ENCODE peak calls at places on chromosomes 16 and 17, in eight cellular contexts. K is NB4, N is esophagus squamous epithelium, I is HepG2, F is K562, H is body of pancreas, S is stomach, G is testis. M is an unnamed sample.

GRCh38 chr16:19697756-19698318 is 20.2 kb downstream of the KNOP1 start:
- DNase-seq in K (no peak), N (no peak), I (no peak), F (no peak), H (peak; percentile 82), S (peak; percentile 77), G (no peak), M (no peak)

GRCh38 chr16:85437161-85438052 is 175.7 kb upstream of the GSE1 start:
- DNase-seq in K (peak; percentile 63), N (no peak), I (no peak), F (peak; percentile 74), H (peak; percentile 91), S (peak; percentile 84), G (peak; percentile 76), M (no peak)

GRCh38 chr16:56844056-56844455 is 21.0 kb upstream of the SLC12A3 start:
- DNase-seq in K (no peak), N (no peak), I (no peak), F (no peak), H (no peak), S (no peak), G (no peak), M (no peak)

GRCh38 chr17:6843241-6843890 is 11.8 kb upstream of the TEKT1 start:
- DNase-seq in K (peak; percentile 63), N (no peak), I (peak; percentile 54), F (peak; percentile 12), H (no peak), S (no peak), G (no peak), M (no peak)

GRCh38 chr17:44829558-44830358 is at the start of gene GJC1:
- DNase-seq in K (peak; percentile 59), N (no peak), I (no peak), F (peak; percentile 19), H (no peak), S (no peak), G (peak; percentile 16), M (peak; percentile 74)

GRCh38 chr16:13483121-13483520 is 436.8 kb upstream of the ERCC4 start:
- DNase-seq in K (no peak), N (no peak), I (no peak), F (no peak), H (no peak), S (no peak), G (no peak), M (no peak)

GRCh38 chr17:76887809-76888208 is 19.6 kb downstream of the MGAT5B start:
- DNase-seq in K (no peak), N (no peak), I (no peak), F (peak; percentile 59), H (no peak), S (no peak), G (no peak), M (no peak)

GRCh38 chr17:64315032-64315490 is 52.0 kb upstream of the TEX2 start:
- DNase-seq in K (no peak), N (no peak), I (no peak), F (no peak), H (peak; percentile 72), S (peak; percentile 79), G (peak; percentile 86), M (no peak)

GRCh38 chr16:19583665-19584300 is 28.3 kb downstream of the VPS35L start:
- DNase-seq in K (peak; percentile 58), N (no peak), I (peak; percentile 77), F (peak; percentile 51), H (peak; percentile 49), S (peak; percentile 30), G (peak; percentile 48), M (no peak)

GRCh38 chr17:77127735-77128361 is 12.9 kb upstream of the SEC14L1 start:
- DNase-seq in K (no peak), N (no peak), I (no peak), F (no peak), H (peak; percentile 72), S (peak; percentile 89), G (peak; percentile 62), M (no peak)

GRCh38 chr17:512926-513325 is 160.3 kb upstream of the RPH3AL start:
- DNase-seq in K (no peak), N (no peak), I (no peak), F (no peak), H (peak; percentile 37), S (no peak), G (peak; percentile 29), M (no peak)

GRCh38 chr17:63365366-63366237 is 80.5 kb downstream of the CYB561 start:
- DNase-seq in K (no peak), N (no peak), I (no peak), F (no peak), H (no peak), S (no peak), G (no peak), M (no peak)

GRCh38 chr17:77098884-77099545 is 41.8 kb upstream of the SEC14L1 start:
- DNase-seq in K (peak; percentile 82), N (no peak), I (peak; percentile 57), F (no peak), H (peak; percentile 86), S (peak; percentile 57), G (peak; percentile 69), M (no peak)

GRCh38 chr17:29573558-29573870 is 5.0 kb downstream of the TP53I13 start:
- DNase-seq in K (no peak), N (no peak), I (no peak), F (no peak), H (no peak), S (no peak), G (no peak), M (no peak)

GRCh38 chr17:3946711-3947235 is 17.5 kb downstream of the ATP2A3 start:
- DNase-seq in K (no peak), N (no peak), I (no peak), F (no peak), H (no peak), S (no peak), G (no peak), M (no peak)

GRCh38 chr16:28139530-28139929 is 72.2 kb downstream of the XPO6 start:
- DNase-seq in K (no peak), N (no peak), I (no peak), F (no peak), H (no peak), S (no peak), G (no peak), M (no peak)

GRCh38 chr16:28136751-28137434 is 73.4 kb upstream of the GSG1L start:
- DNase-seq in K (no peak), N (no peak), I (no peak), F (no peak), H (no peak), S (no peak), G (peak; percentile 38), M (no peak)

GRCh38 chr16:28146536-28146935 is 65.2 kb downstream of the XPO6 start:
- DNase-seq in K (no peak), N (no peak), I (no peak), F (no peak), H (no peak), S (no peak), G (no peak), M (no peak)

GRCh38 chr16:28140788-28141618 is 70.8 kb downstream of the XPO6 start:
- DNase-seq in K (peak; percentile 71), N (no peak), I (peak; percentile 10), F (no peak), H (peak; percentile 57), S (peak; percentile 31), G (no peak), M (no peak)
- TF ChIP-seq POLR2A in K (no peak), N (no peak), I (no peak), F (no peak), H (no peak), S (no peak), G (no peak), M (no peak)

GRCh38 chr16:67841198-67841815 is 813 bp upstream of the THAP11 start:
- DNase-seq in K (no peak), N (no peak), I (no peak), F (no peak), H (no peak), S (no peak), G (no peak), M (no peak)
- TF ChIP-seq POLR2A in K (no peak), N (no peak), I (no peak), F (no peak), H (no peak), S (no peak), G (no peak), M (no peak)

GRCh38 chr17:40818343-40818732 is 4.1 kb downstream of the KRT10 start:
- DNase-seq in K (no peak), N (no peak), I (no peak), F (no peak), H (no peak), S (no peak), G (no peak), M (no peak)

GRCh38 chr17:40819528-40820125 is 2.8 kb downstream of the KRT10 start:
- DNase-seq in K (peak; percentile 8), N (no peak), I (peak; percentile 28), F (peak; percentile 49), H (peak; percentile 6), S (no peak), G (peak; percentile 33), M (no peak)

GRCh38 chr17:40817103-40817682 is 5.2 kb downstream of the KRT10 start:
- DNase-seq in K (no peak), N (no peak), I (no peak), F (no peak), H (no peak), S (no peak), G (no peak), M (no peak)

GRCh38 chr17:40820228-40820838 is 2.1 kb downstream of the KRT10 start:
- DNase-seq in K (no peak), N (no peak), I (no peak), F (peak; percentile 36), H (no peak), S (no peak), G (no peak), M (no peak)

DNA sequence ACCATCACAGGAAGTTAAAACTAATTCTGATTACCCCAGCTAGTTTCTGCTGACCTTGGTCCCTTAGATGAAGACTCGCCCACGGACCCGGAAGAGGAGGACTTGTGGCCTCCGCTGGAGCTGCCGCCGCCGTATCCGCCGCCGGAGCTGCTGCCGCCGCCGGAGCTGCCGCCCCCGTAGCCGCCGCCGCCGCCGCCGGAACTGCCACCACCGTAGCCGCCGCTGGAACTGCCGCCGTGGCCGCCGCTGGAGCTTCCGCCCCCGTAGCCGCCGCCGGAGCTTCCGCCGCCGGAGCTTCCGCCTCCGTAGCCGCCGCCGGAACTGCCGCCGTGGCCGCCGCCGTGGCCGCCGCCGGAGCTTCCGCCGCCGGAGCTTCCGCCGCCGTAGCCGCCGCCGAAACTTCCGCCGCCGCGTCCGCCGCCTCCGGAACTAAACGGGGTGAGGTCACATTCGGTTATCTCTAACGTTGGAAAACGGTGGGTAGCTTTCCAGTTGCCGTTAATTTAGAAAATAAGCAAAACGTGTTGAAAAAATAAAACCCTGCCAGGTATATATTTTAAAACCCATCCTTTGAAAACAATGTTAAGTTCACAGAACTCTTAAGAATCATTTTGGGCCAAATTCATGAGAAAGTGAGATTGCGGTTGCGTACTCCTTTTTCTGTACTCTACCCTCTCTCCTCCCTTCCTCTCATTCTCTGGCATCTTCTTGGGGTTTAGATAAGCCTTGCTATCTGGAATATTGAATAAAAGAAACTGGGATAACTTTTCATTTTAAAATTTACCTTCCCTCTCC is 3.5 kb downstream of the KRT10 start:
- DNase-seq in K (peak; percentile 85), N (no peak), I (peak; percentile 68), F (peak; percentile 79), H (peak; percentile 78), S (peak; percentile 83), G (peak; percentile 84), M (peak; percentile 45)
- TF ChIP-seq POLR2A in K (peak; percentile 23), N (no peak), I (peak; percentile 72), F (peak; percentile 85), H (peak; percentile 34), S (no peak), G (no peak), M (peak; percentile 74)

GRCh38 chr16:89274561-89275283 is 57.2 kb downstream of the ZNF778 start:
- DNase-seq in K (no peak), N (no peak), I (no peak), F (no peak), H (no peak), S (no peak), G (no peak), M (no peak)
- TF ChIP-seq POLR2A in K (no peak), N (no peak), I (no peak), F (no peak), H (no peak), S (no peak), G (no peak), M (no peak)

M was measured in H54.